ENCODE peak calls at places on chromosomes 5 and 9, in five cellular contexts. E is mesenchymal stem cell, S is neuronal stem cell, Z is H1, N is IMR-90. L is an unnamed sample.

GRCh38 chr5:128536229-128536860 is 1.7 kb downstream of the FBN2 start:
- DNase-seq in N (peak; percentile 17), S (peak; percentile 52), E (peak; percentile 37), Z (no peak), L (peak; percentile 63)

GRCh38 chr5:73823508-73823925 is 197.5 kb downstream of the ARHGEF28 start:
- DNase-seq in N (peak; percentile 48), S (no peak), Z (no peak), E (no peak), L (no peak)

GRCh38 chr5:158485604-158486081 is 614.1 kb downstream of the EBF1 start:
- DNase-seq in S (no peak), Z (no peak), N (no peak), E (peak; percentile 18), L (no peak)

GRCh38 chr5:179319741-179320281 is 25.4 kb downstream of the ADAMTS2 start:
- DNase-seq in N (peak; percentile 62), Z (no peak), S (no peak), E (peak; percentile 84), L (no peak)

GRCh38 chr5:152369298-152369697 is 35.8 kb downstream of the NMUR2 start:
- DNase-seq in Z (no peak), N (no peak), S (no peak), E (no peak), L (no peak)

GRCh38 chr9:21070887-21071286 is 6.9 kb downstream of the IFNB1 start:
- DNase-seq in N (peak; percentile 2), E (no peak), Z (no peak), S (no peak), L (no peak)

GRCh38 chr5:1513326-1514026 is 10.3 kb downstream of the LPCAT1 start:
- DNase-seq in N (no peak), E (no peak), S (no peak), Z (no peak), L (peak; percentile 24)

GRCh38 chr9:8660383-8660782 is 860.8 kb upstream of the DMAC1 start:
- DNase-seq in Z (no peak), E (peak; percentile 41), N (no peak), S (no peak), L (no peak)

GRCh38 chr5:153237671-153238332 is 252.7 kb upstream of the GRIA1 start:
- DNase-seq in S (no peak), N (no peak), Z (no peak), E (no peak), L (no peak)

GRCh38 chr9:19028835-19029451 is 4.1 kb downstream of the SAXO1 start:
- DNase-seq in Z (no peak), N (peak; percentile 75), E (peak; percentile 76), S (peak; percentile 64), L (peak; percentile 61)

GRCh38 chr9:69945671-69946141 is 97.9 kb upstream of the MAMDC2 start:
- DNase-seq in Z (no peak), E (peak; percentile 92), N (peak; percentile 85), S (no peak), L (no peak)

GRCh38 chr9:91676042-91676441 is 252.4 kb upstream of the NFIL3 start:
- DNase-seq in N (no peak), E (no peak), Z (no peak), S (no peak), L (no peak)

GRCh38 chr5:137989419-137989818 is 43.5 kb downstream of the FAM13B start:
- DNase-seq in S (no peak), E (no peak), N (no peak), Z (no peak), L (no peak)

GRCh38 chr5:143826909-143827514 is 15.1 kb downstream of the HMHB1 start:
- DNase-seq in Z (no peak), N (peak; percentile 59), E (no peak), S (no peak), L (no peak)

GRCh38 chr9:136093995-136094881 is 851 bp downstream of the NACC2 start:
- DNase-seq in E (peak; percentile 81), S (peak; percentile 29), Z (no peak), N (peak; percentile 31), L (no peak)

GRCh38 chr9:96168882-96169281 is 133.1 kb downstream of the HSD17B3 start:
- DNase-seq in S (no peak), E (no peak), N (no peak), Z (no peak), L (no peak)

GRCh38 chr5:109585012-109585599 is 104.6 kb upstream of the MAN2A1 start:
- DNase-seq in E (peak; percentile 73), N (no peak), S (no peak), Z (no peak), L (no peak)

GRCh38 chr5:150021491-150022162 is 21.1 kb downstream of the HMGXB3 start:
- DNase-seq in S (no peak), E (no peak), N (peak; percentile 19), Z (no peak), L (peak; percentile 75)

GRCh38 chr9:87148391-87149237 is 201.3 kb upstream of the GAS1 start:
- DNase-seq in N (peak; percentile 75), E (peak; percentile 80), S (peak; percentile 41), Z (peak; percentile 31), L (peak; percentile 86)

GRCh38 chr5:34957857-34958690 is 28.7 kb downstream of the DNAJC21 start:
- DNase-seq in E (peak; percentile 52), N (peak; percentile 36), Z (no peak), S (peak; percentile 2), L (no peak)

GRCh38 chr9:87059740-87060139 is 112.4 kb upstream of the GAS1 start:
- DNase-seq in Z (no peak), E (no peak), N (no peak), S (no peak), L (no peak)

GRCh38 chr9:9752722-9753121 is 860.1 kb downstream of the PTPRD start:
- DNase-seq in E (no peak), S (no peak), N (no peak), Z (no peak), L (no peak)

GRCh38 chr5:149447373-149448367 is 68.6 kb upstream of the IL17B start:
- DNase-seq in S (no peak), E (peak; percentile 47), N (no peak), Z (no peak), L (no peak)

GRCh38 chr5:6765612-6766525 is 52.6 kb downstream of the TENT4A start:
- DNase-seq in S (peak; percentile 72), N (peak; percentile 63), Z (peak; percentile 77), E (peak; percentile 51), L (peak; percentile 91)

GRCh38 chr5:32388429-32389111 is 56.0 kb downstream of the ZFR start:
- DNase-seq in Z (no peak), N (peak; percentile 79), S (no peak), E (peak; percentile 61), L (no peak)

GRCh38 chr9:10525972-10526371 is 86.8 kb downstream of the PTPRD start:
- DNase-seq in N (no peak), S (no peak), Z (no peak), E (no peak), L (no peak)

DNA sequence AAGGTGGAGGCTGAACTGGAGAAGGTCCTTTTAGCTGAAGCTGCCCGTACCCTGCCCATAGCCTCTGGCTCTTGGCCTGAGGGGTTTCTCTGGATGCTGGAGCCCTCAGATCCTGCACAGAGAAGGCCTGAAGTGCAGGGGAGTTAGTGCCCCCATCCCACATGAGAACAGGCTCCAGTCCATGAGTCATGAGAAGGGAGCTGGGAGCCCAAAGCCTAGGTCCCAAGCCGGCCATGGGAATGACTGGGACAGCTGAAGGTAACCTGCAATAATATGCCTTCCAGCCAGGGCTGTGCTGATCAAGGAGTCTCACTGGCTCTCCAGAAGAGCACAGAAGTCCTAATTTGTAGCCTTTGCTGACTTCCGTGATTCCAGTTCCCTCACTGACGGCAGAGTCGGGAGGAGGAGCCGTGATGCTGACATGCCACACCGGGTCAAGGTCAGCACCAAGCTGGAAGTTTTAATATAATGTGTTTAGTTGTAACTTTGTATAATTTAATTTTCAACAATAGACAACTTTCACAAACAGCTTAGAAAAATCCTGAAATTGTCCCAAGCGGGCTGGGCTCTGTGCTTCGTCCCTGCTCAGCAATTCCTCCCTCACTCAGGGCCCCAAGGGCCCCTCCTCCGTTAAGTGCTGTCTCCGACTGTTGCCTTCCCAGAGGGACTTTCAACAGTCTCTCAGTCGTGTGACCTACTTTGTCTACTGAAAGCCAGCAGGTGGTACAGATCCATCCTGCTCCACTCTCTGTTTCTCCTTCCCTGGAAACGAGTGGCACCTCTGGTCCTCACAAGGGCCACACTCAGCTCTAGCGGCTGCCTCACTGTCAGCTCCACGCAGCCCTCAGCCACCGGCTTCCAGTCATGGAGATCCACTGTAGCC is 387.8 kb downstream of the GADD45G start:
- DNase-seq in S (no peak), Z (no peak), E (no peak), N (no peak), L (no peak)
- H2BK5ac ChIP-seq in S (no peak overlapping the region), Z (no peak overlapping the region), E (no peak overlapping the region), N (no peak overlapping the region), L (no peak overlapping the region)

GRCh38 chr5:107917983-107918382 is 247.2 kb upstream of the EFNA5 start:
- DNase-seq in Z (no peak), S (no peak), N (no peak), E (no peak), L (no peak)
- H3K14ac ChIP-seq in Z (no peak overlapping the region), S (no peak overlapping the region), N (no peak overlapping the region), E (no peak overlapping the region), L (no peak overlapping the region)

GRCh38 chr5:113060410-113061025 is 83.9 kb downstream of the DCP2 start:
- DNase-seq in N (no peak), E (no peak), S (no peak), Z (no peak), L (peak; percentile 1)

GRCh38 chr5:113057437-113058052 is 80.9 kb downstream of the DCP2 start:
- DNase-seq in Z (no peak), E (no peak), S (no peak), N (no peak), L (peak; percentile 36)

GRCh38 chr5:113058269-113058668 is 81.7 kb downstream of the DCP2 start:
- DNase-seq in Z (no peak), N (no peak), S (no peak), E (no peak), L (peak; percentile 34)

GRCh38 chr5:113058706-113059226 is 82.2 kb downstream of the DCP2 start:
- DNase-seq in E (no peak), N (no peak), S (no peak), Z (no peak), L (no peak)

GRCh38 chr5:113059232-113059805 is 82.7 kb downstream of the DCP2 start:
- DNase-seq in E (peak; percentile 87), Z (no peak), S (no peak), N (peak; percentile 74), L (peak; percentile 12)
- H2BK5ac ChIP-seq in E (no peak overlapping the region), Z (no peak overlapping the region), S (no peak overlapping the region), N (no peak overlapping the region), L (no peak overlapping the region)

GRCh38 chr9:7174884-7175283 is 417.1 kb downstream of the KDM4C start:
- DNase-seq in Z (no peak), N (no peak), S (no peak), E (no peak), L (no peak)

GRCh38 chr9:7172445-7173115 is 414.8 kb downstream of the KDM4C start:
- DNase-seq in S (no peak), Z (no peak), E (no peak), N (peak; percentile 63), L (no peak)

GRCh38 chr9:7173139-7173538 is 415.4 kb downstream of the KDM4C start:
- DNase-seq in E (no peak), S (no peak), Z (no peak), N (no peak), L (no peak)

GRCh38 chr9:7176574-7176973 is 418.8 kb downstream of the KDM4C start:
- DNase-seq in N (no peak), E (no peak), S (no peak), Z (no peak), L (no peak)

DNA sequence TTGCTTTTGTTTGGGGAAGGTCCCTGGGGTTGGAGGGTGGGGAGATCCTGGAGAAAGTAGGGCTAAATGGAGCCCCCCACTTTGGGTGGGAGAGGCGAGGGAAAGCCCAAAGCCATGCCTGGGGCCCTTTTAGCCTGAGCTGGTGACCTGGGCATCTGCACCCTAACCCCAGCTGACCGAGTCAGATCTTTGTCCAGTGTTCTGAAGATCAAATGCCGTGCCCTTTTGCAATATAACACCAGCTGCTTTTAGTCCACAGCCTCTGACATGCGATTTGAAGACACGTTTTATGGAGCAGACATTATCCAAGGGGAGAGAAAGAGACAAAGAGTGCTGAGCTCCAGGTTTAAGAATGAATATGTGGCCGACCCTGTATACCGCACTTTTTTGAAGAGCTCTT is 416.5 kb downstream of the KDM4C start:
- DNase-seq in Z (no peak), N (no peak), E (no peak), S (no peak), L (no peak)
- H3K14ac ChIP-seq in Z (no peak overlapping the region), N (no peak overlapping the region), E (no peak overlapping the region), S (no peak overlapping the region), L (no peak overlapping the region)